ENCODE peak calls at places on chromosomes 13 and 19, in six cellular contexts. H, S, N, C, F and R are unnamed samples.

GRCh38 chr19:17718988-17719711 is at the start of gene MAP1S:
- DNase-seq in H (peak), S (no peak), N (peak), C (peak), F (peak), R (peak)

GRCh38 chr13:104683789-104684188 is 1617.6 kb upstream of the SLC10A2 start:
- DNase-seq in H (no peak), S (no peak), N (no peak), C (no peak), F (no peak), R (peak)

GRCh38 chr13:29878101-29878500 is 27.7 kb upstream of the UBL3 start:
- DNase-seq in H (no peak), S (no peak), N (no peak), C (no peak), F (no peak), R (no peak)

GRCh38 chr13:31848621-31849020 is 109.3 kb downstream of the RXFP2 start:
- DNase-seq in H (no peak), S (no peak), N (no peak), C (no peak), F (no peak), R (no peak)

GRCh38 chr13:76086729-76087128 is 450.6 kb downstream of the LMO7 start:
- DNase-seq in H (no peak), S (no peak), N (no peak), C (no peak), F (no peak), R (no peak)

GRCh38 chr19:13839193-13839937 is 37.6 kb upstream of the NANOS3 start:
- DNase-seq in H (peak), S (no peak), N (no peak), C (peak), F (peak), R (peak)

GRCh38 chr19:50703915-50704548 is 15.6 kb downstream of the SHANK1 start:
- DNase-seq in H (no peak), S (no peak), N (peak), C (no peak), F (no peak), R (no peak)

GRCh38 chr13:25217023-25217909 is 45.2 kb upstream of the AMER2 start:
- DNase-seq in H (no peak), S (no peak), N (no peak), C (no peak), F (no peak), R (peak)

GRCh38 chr13:99425485-99426341 is 75.6 kb upstream of the TM9SF2 start:
- DNase-seq in H (no peak), S (no peak), N (no peak), C (no peak), F (no peak), R (no peak)

GRCh38 chr13:32901994-32902780 is 114.0 kb upstream of the KL start:
- DNase-seq in H (no peak), S (no peak), N (no peak), C (no peak), F (no peak), R (no peak)

GRCh38 chr19:38665219-38665931 is 17.9 kb downstream of the ACTN4 start:
- DNase-seq in H (no peak), S (no peak), N (no peak), C (no peak), F (no peak), R (no peak)

GRCh38 chr13:27988520-27988919 is at the start of gene URAD:
- DNase-seq in H (no peak), S (no peak), N (peak), C (peak), F (no peak), R (no peak)

GRCh38 chr19:41553804-41554203 is 22.2 kb upstream of the CEACAM21 start:
- DNase-seq in H (no peak), S (no peak), N (no peak), C (no peak), F (no peak), R (no peak)

GRCh38 chr13:49649244-49649962 is 21.1 kb downstream of the ARL11 start:
- DNase-seq in H (no peak), S (no peak), N (no peak), C (no peak), F (no peak), R (peak)

GRCh38 chr19:56547535-56547934 is 8.8 kb downstream of the ZFP28 start:
- DNase-seq in H (no peak), S (no peak), N (no peak), C (no peak), F (no peak), R (no peak)

GRCh38 chr13:110590577-110590976 is 24.8 kb upstream of the NAXD start:
- DNase-seq in H (peak), S (no peak), N (no peak), C (no peak), F (peak), R (no peak)

GRCh38 chr19:862529-863304 is 3.3 kb downstream of the CFD start:
- DNase-seq in H (peak), S (no peak), N (peak), C (peak), F (peak), R (peak)

GRCh38 chr19:5147971-5148793 is 179.3 kb downstream of the KDM4B start:
- DNase-seq in H (no peak), S (no peak), N (no peak), C (peak), F (no peak), R (peak)

GRCh38 chr19:38524994-38525634 is 91.6 kb downstream of the RYR1 start:
- DNase-seq in H (no peak), S (no peak), N (no peak), C (no peak), F (peak), R (no peak)

GRCh38 chr13:111202745-111203144 is 87.6 kb downstream of the ARHGEF7 start:
- DNase-seq in H (no peak), S (no peak), N (no peak), C (no peak), F (no peak), R (peak)

GRCh38 chr13:31747271-31747670 is 7.9 kb downstream of the RXFP2 start:
- DNase-seq in H (no peak), S (no peak), N (no peak), C (no peak), F (no peak), R (no peak)

GRCh38 chr19:31518626-31519025 is 169.4 kb upstream of the TSHZ3 start:
- DNase-seq in H (no peak), S (no peak), N (no peak), C (no peak), F (no peak), R (no peak)

GRCh38 chr19:4114181-4114580 is 9.7 kb downstream of the MAP2K2 start:
- DNase-seq in H (no peak), S (no peak), N (no peak), C (no peak), F (no peak), R (no peak)

GRCh38 chr13:112573710-112574109 is 14.2 kb downstream of the TUBGCP3 start:
- DNase-seq in H (peak), S (no peak), N (no peak), C (no peak), F (no peak), R (no peak)

GRCh38 chr13:66673401-66673800 is 556.7 kb downstream of the PCDH9 start:
- DNase-seq in H (no peak), S (peak), N (no peak), C (no peak), F (no peak), R (peak)

GRCh38 chr19:35908977-35909683 is 1.0 kb upstream of the TYROBP start:
- DNase-seq in H (peak), S (no peak), N (no peak), C (peak), F (peak), R (no peak)

GRCh38 chr13:75788494-75788991 is 152.4 kb downstream of the LMO7 start:
- DNase-seq in H (peak), S (peak), N (no peak), C (no peak), F (no peak), R (peak)

GRCh38 chr19:10305139-10305806 is 4.3 kb downstream of the ZGLP1 start:
- DNase-seq in H (no peak), S (no peak), N (no peak), C (peak), F (peak), R (no peak)

GRCh38 chr19:16541526-16542044 is 652 bp downstream of the CHERP start:
- DNase-seq in H (no peak), S (no peak), N (no peak), C (no peak), F (no peak), R (no peak)

GRCh38 chr13:59823495-59823894 is 340.2 kb downstream of the DIAPH3 start:
- DNase-seq in H (no peak), S (no peak), N (no peak), C (no peak), F (no peak), R (peak)

GRCh38 chr13:40318366-40318765 is 348.1 kb downstream of the FOXO1 start:
- DNase-seq in H (no peak), S (no peak), N (no peak), C (no peak), F (no peak), R (no peak)

GRCh38 chr13:70784590-70784989 is 676.3 kb upstream of the KLHL1 start:
- DNase-seq in H (no peak), S (no peak), N (no peak), C (no peak), F (no peak), R (no peak)

GRCh38 chr19:39645800-39646411 is 9.8 kb upstream of the LGALS16 start:
- DNase-seq in H (no peak), S (no peak), N (no peak), C (no peak), F (no peak), R (peak)

GRCh38 chr19:49073514-49074378 is 1.2 kb upstream of the KCNA7 start:
- DNase-seq in H (no peak), S (no peak), N (peak), C (no peak), F (no peak), R (no peak)
- TF ChIP-seq CTCF in H (no peak), S (peak), N (peak), C (no peak), F (no peak), R (peak)

GRCh38 chr19:19865750-19866598 is at the start of gene ZNF253:
- DNase-seq in H (peak), S (peak), N (peak), C (peak), F (peak), R (peak)
- H3K4me3 ChIP-seq in H (peak), S (peak), N (peak), C (peak), F (peak), R (peak)

GRCh38 chr13:79482271-79482970 is 1.5 kb downstream of the NDFIP2 start:
- DNase-seq in H (no peak), S (no peak), N (no peak), C (no peak), F (no peak), R (peak)

GRCh38 chr13:79481685-79482052 is 714 bp downstream of the NDFIP2 start:
- DNase-seq in H (no peak), S (no peak), N (peak), C (no peak), F (no peak), R (no peak)

GRCh38 chr13:79477968-79478367 is 3.0 kb upstream of the NDFIP2 start:
- DNase-seq in H (no peak), S (no peak), N (no peak), C (no peak), F (no peak), R (no peak)

GRCh38 chr13:79483302-79483701 is 2.3 kb downstream of the NDFIP2 start:
- DNase-seq in H (no peak), S (no peak), N (no peak), C (no peak), F (no peak), R (peak)

GRCh38 chr13:79480954-79481684 is at the start of gene NDFIP2:
- DNase-seq in H (peak), S (peak), N (peak), C (peak), F (peak), R (peak)
- TF ChIP-seq CTCF in H (no peak), S (no peak), N (peak), C (peak), F (no peak), R (no peak)

DNA sequence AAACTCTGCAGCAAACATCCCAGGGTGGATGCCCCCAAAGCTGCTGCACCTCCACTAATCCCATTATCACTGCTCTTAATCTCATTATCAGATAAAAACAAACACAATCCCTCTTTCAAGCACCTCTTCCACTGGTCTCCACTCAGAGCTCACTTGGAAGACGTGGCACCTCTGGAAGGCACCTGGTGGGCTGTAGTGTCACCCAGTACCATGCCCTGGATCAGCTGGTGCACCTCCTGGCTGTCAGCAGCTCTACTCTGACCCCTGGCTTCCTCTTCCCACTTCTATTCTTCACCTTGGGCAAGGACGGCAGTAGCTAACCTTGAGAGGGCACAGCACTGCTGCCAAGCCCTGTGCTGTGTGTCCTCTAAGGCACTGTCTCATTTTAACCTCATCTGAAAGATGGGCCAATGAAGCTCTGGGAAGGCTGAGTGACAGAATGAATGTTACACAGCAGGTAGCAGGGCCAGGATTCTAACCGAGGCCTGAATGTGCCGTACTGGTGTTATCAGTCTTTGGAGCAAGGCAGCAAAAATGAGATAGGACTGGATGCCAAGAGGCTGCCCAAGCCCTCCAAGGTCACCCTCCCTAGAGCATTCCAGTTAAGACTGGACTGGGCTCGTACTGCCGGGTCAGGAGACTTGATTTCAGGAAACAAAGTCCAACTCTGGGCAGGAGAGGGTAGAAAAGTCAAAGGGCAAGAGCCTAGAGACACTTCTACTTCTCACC is 7.4 kb downstream of the BRD4 start:
- DNase-seq in H (no peak), S (no peak), N (no peak), C (peak), F (no peak), R (no peak)
- H3K4me3 ChIP-seq in H (no peak), S (no peak), N (no peak), C (no peak), F (no peak), R (no peak)

GRCh38 chr13:113947321-113948033 is 26.4 kb downstream of the C13orf46 start:
- DNase-seq in H (no peak), S (no peak), N (no peak), C (no peak), F (no peak), R (no peak)
- TF ChIP-seq CTCF in H (peak), S (peak), N (peak), C (peak), F (peak), R (peak)